ENCODE peak calls at places on chromosomes 4 and X, in six cellular contexts. V, D, U, R, W and P are unnamed samples.

GRCh38 chr4:138217567-138217966 is 24.6 kb downstream of the SLC7A11 start:
- DNase-seq in V (no peak), D (no peak), U (no peak), R (no peak), W (no peak), P (no peak)

GRCh38 chrX:106862972-106863688 is 40.0 kb downstream of the RIPPLY1 start:
- DNase-seq in V (no peak), D (no peak), U (no peak), R (peak), W (no peak), P (no peak)

GRCh38 chr4:128768373-128768996 is 41.0 kb upstream of the JADE1 start:
- DNase-seq in V (no peak), D (no peak), U (no peak), R (peak), W (no peak), P (no peak)

GRCh38 chr4:74365761-74366160 is 816 bp downstream of the EREG start:
- DNase-seq in V (peak), D (no peak), U (no peak), R (no peak), W (no peak), P (no peak)

GRCh38 chrX:4547218-4547836 is 833.9 kb upstream of the PRKX start:
- DNase-seq in V (no peak), D (no peak), U (peak), R (peak), W (no peak), P (no peak)

GRCh38 chr4:42282081-42282901 is 115.0 kb upstream of the SHISA3 start:
- DNase-seq in V (no peak), D (peak), U (peak), R (peak), W (no peak), P (no peak)

GRCh38 chr4:128700659-128701350 is 108.7 kb upstream of the JADE1 start:
- DNase-seq in V (no peak), D (no peak), U (no peak), R (no peak), W (no peak), P (no peak)

GRCh38 chr4:154977228-154977627 is 196.2 kb downstream of the RBM46 start:
- DNase-seq in V (no peak), D (no peak), U (no peak), R (no peak), W (no peak), P (no peak)

GRCh38 chrX:136546369-136546768 is 14.4 kb downstream of the VGLL1 start:
- DNase-seq in V (no peak), D (no peak), U (no peak), R (no peak), W (no peak), P (no peak)

GRCh38 chrX:69024931-69025330 is 140.3 kb downstream of the PJA1 start:
- DNase-seq in V (peak), D (no peak), U (no peak), R (peak), W (peak), P (no peak)

GRCh38 chr4:184825394-184826314 is at the start of gene ACSL1:
- DNase-seq in V (peak), D (no peak), U (peak), R (peak), W (peak), P (peak)

GRCh38 chrX:119693996-119694451 is 1.1 kb upstream of the SEPTIN6 start:
- DNase-seq in V (no peak), D (no peak), U (no peak), R (no peak), W (no peak), P (no peak)

GRCh38 chr4:119690871-119691270 is 62.3 kb upstream of the PDE5A start:
- DNase-seq in V (no peak), D (no peak), U (no peak), R (no peak), W (no peak), P (no peak)

GRCh38 chr4:102454981-102455690 is 46.0 kb upstream of the NFKB1 start:
- DNase-seq in V (no peak), D (no peak), U (no peak), R (no peak), W (no peak), P (no peak)

GRCh38 chr4:147809171-147809570 is 77.3 kb downstream of the ARHGAP10 start:
- DNase-seq in V (no peak), D (no peak), U (no peak), R (no peak), W (no peak), P (no peak)

GRCh38 chrX:45761920-45762319 is 561.2 kb upstream of the DIPK2B start:
- DNase-seq in V (no peak), D (no peak), U (no peak), R (peak), W (no peak), P (no peak)

GRCh38 chrX:25198253-25198652 is 182.5 kb upstream of the ARX start:
- DNase-seq in V (no peak), D (no peak), U (no peak), R (no peak), W (no peak), P (no peak)

GRCh38 chr4:147970003-147970402 is 238.1 kb downstream of the ARHGAP10 start:
- DNase-seq in V (no peak), D (no peak), U (no peak), R (no peak), W (no peak), P (no peak)

GRCh38 chrX:42680651-42681050 is 97.3 kb downstream of the PPP1R2C start:
- DNase-seq in V (no peak), D (no peak), U (no peak), R (peak), W (no peak), P (no peak)

GRCh38 chr4:40038972-40039371 is 17.7 kb upstream of the N4BP2 start:
- DNase-seq in V (no peak), D (no peak), U (no peak), R (peak), W (no peak), P (no peak)

GRCh38 chr4:110071466-110071865 is 126.9 kb downstream of the ELOVL6 start:
- DNase-seq in V (peak), D (no peak), U (no peak), R (no peak), W (no peak), P (no peak)

GRCh38 chr4:55363618-55364420 is 17.8 kb downstream of the SRD5A3 start:
- DNase-seq in V (no peak), D (no peak), U (no peak), R (no peak), W (no peak), P (no peak)

GRCh38 chr4:119490335-119490734 is 138.3 kb downstream of the PDE5A start:
- DNase-seq in V (no peak), D (no peak), U (no peak), R (peak), W (no peak), P (no peak)

GRCh38 chr4:25844957-25845712 is 17.7 kb downstream of the SEL1L3 start:
- DNase-seq in V (no peak), D (no peak), U (no peak), R (no peak), W (no peak), P (no peak)

GRCh38 chrX:73214366-73215094 is at the start of gene NAP1L2:
- DNase-seq in V (peak), D (no peak), U (no peak), R (peak), W (peak), P (no peak)

GRCh38 chr4:158673633-158674032 is 1.5 kb downstream of the ETFDH start:
- DNase-seq in V (no peak), D (no peak), U (no peak), R (no peak), W (no peak), P (no peak)

GRCh38 chr4:72983706-72984105 is 85.8 kb downstream of the COX18 start:
- DNase-seq in V (no peak), D (no peak), U (no peak), R (no peak), W (no peak), P (no peak)

GRCh38 chr4:179492260-179492844 is 2050.1 kb upstream of the AGA start:
- DNase-seq in V (no peak), D (no peak), U (no peak), R (no peak), W (no peak), P (no peak)

GRCh38 chr4:88447339-88447738 is 9.6 kb upstream of the HERC5 start:
- DNase-seq in V (no peak), D (no peak), U (no peak), R (no peak), W (no peak), P (no peak)

GRCh38 chr4:95290702-95291101 is 258.1 kb downstream of the UNC5C start:
- DNase-seq in V (no peak), D (no peak), U (no peak), R (no peak), W (no peak), P (no peak)

GRCh38 chr4:40363382-40363920 is 28.3 kb downstream of the CHRNA9 start:
- DNase-seq in V (no peak), D (no peak), U (no peak), R (no peak), W (no peak), P (no peak)

GRCh38 chr4:184028571-184028996 is 123.5 kb downstream of the STOX2 start:
- DNase-seq in V (peak), D (no peak), U (no peak), R (no peak), W (no peak), P (no peak)

GRCh38 chrX:323721-324628 is 5.4 kb upstream of the GTPBP6 start:
- DNase-seq in V (peak), D (no peak), U (no peak), R (peak), W (peak), P (peak)

GRCh38 chrX:130174051-130174704 is 2.4 kb downstream of the RAB33A start:
- DNase-seq in V (no peak), D (no peak), U (no peak), R (peak), W (peak), P (no peak)

GRCh38 chr4:2617955-2618354 is 81.5 kb downstream of the FAM193A start:
- DNase-seq in V (no peak), D (no peak), U (no peak), R (peak), W (no peak), P (no peak)

GRCh38 chrX:42530027-42530426 is 247.9 kb downstream of the PPP1R2C start:
- DNase-seq in V (no peak), D (no peak), U (no peak), R (peak), W (no peak), P (no peak)